ENCODE peak calls at places on chromosome 16, in seven cellular contexts. One of them, this sample, is unnamed.

GRCh38 chr16:50354629-50355456 is 13.9 kb downstream of the BRD7 start:
- DNase-seq in lower leg skin: no peak
- DNase-seq in fibroblast of lung: peak; percentile 53
- DNase-seq in AG10803: no peak
- DNase-seq in dorsolateral prefrontal cortex: no peak
- DNase-seq in esophagus squamous epithelium: no peak
- DNase-seq in lung: no peak
- DNase-seq in this sample: peak; percentile 50

GRCh38 chr16:1674751-1675664 is 3.1 kb upstream of the JPT2 start:
- DNase-seq in lower leg skin: no peak
- DNase-seq in fibroblast of lung: peak; percentile 31
- DNase-seq in AG10803: peak; percentile 45
- DNase-seq in dorsolateral prefrontal cortex: no peak
- DNase-seq in esophagus squamous epithelium: no peak
- DNase-seq in lung: no peak
- DNase-seq in this sample: no peak

GRCh38 chr16:87330646-87331045 is 13.5 kb upstream of the C16orf95 start:
- DNase-seq in lower leg skin: no peak
- DNase-seq in fibroblast of lung: no peak
- DNase-seq in AG10803: no peak
- DNase-seq in dorsolateral prefrontal cortex: no peak
- DNase-seq in esophagus squamous epithelium: no peak
- DNase-seq in lung: no peak
- DNase-seq in this sample: no peak

GRCh38 chr16:2675714-2676113 is 6.6 kb upstream of the KCTD5 start:
- DNase-seq in lower leg skin: no peak
- DNase-seq in fibroblast of lung: peak; percentile 31
- DNase-seq in AG10803: no peak
- DNase-seq in dorsolateral prefrontal cortex: no peak
- DNase-seq in esophagus squamous epithelium: no peak
- DNase-seq in lung: no peak
- DNase-seq in this sample: no peak

GRCh38 chr16:2709588-2709984 is 10.4 kb downstream of the PRSS27 start:
- DNase-seq in lower leg skin: no peak
- DNase-seq in fibroblast of lung: no peak
- DNase-seq in AG10803: no peak
- DNase-seq in dorsolateral prefrontal cortex: no peak
- DNase-seq in esophagus squamous epithelium: no peak
- DNase-seq in lung: no peak
- DNase-seq in this sample: no peak

GRCh38 chr16:19223235-19223847 is 55.3 kb downstream of the SYT17 start:
- DNase-seq in lower leg skin: no peak
- DNase-seq in fibroblast of lung: no peak
- DNase-seq in AG10803: no peak
- DNase-seq in dorsolateral prefrontal cortex: no peak
- DNase-seq in esophagus squamous epithelium: no peak
- DNase-seq in lung: no peak
- DNase-seq in this sample: no peak

GRCh38 chr16:71784093-71784492 is 24.5 kb downstream of the AP1G1 start:
- DNase-seq in lower leg skin: no peak
- DNase-seq in fibroblast of lung: no peak
- DNase-seq in AG10803: no peak
- DNase-seq in dorsolateral prefrontal cortex: no peak
- DNase-seq in esophagus squamous epithelium: no peak
- DNase-seq in lung: no peak
- DNase-seq in this sample: no peak

GRCh38 chr16:11470676-11471415 is 115.9 kb downstream of the LITAF start:
- DNase-seq in lower leg skin: no peak
- DNase-seq in fibroblast of lung: no peak
- DNase-seq in AG10803: peak; percentile 3
- DNase-seq in dorsolateral prefrontal cortex: no peak
- DNase-seq in esophagus squamous epithelium: no peak
- DNase-seq in lung: no peak
- DNase-seq in this sample: peak; percentile 12

GRCh38 chr16:27111486-27111885 is 44.8 kb downstream of the C16orf82 start:
- DNase-seq in lower leg skin: peak; percentile 74
- DNase-seq in fibroblast of lung: no peak
- DNase-seq in AG10803: no peak
- DNase-seq in dorsolateral prefrontal cortex: no peak
- DNase-seq in esophagus squamous epithelium: no peak
- DNase-seq in lung: no peak
- DNase-seq in this sample: no peak

GRCh38 chr16:11497329-11497805 is 89.4 kb downstream of the LITAF start:
- DNase-seq in lower leg skin: peak; percentile 95
- DNase-seq in fibroblast of lung: peak; percentile 53
- DNase-seq in AG10803: peak; percentile 76
- DNase-seq in dorsolateral prefrontal cortex: peak; percentile 93
- DNase-seq in esophagus squamous epithelium: no peak
- DNase-seq in lung: peak; percentile 83
- DNase-seq in this sample: peak; percentile 60

GRCh38 chr16:4860727-4861342 is 13.6 kb downstream of the UBN1 start:
- DNase-seq in lower leg skin: peak; percentile 70
- DNase-seq in fibroblast of lung: no peak
- DNase-seq in AG10803: no peak
- DNase-seq in dorsolateral prefrontal cortex: no peak
- DNase-seq in esophagus squamous epithelium: no peak
- DNase-seq in lung: no peak
- DNase-seq in this sample: no peak

GRCh38 chr16:55326261-55326802 is 2.3 kb downstream of the IRX6 start:
- DNase-seq in lower leg skin: no peak
- DNase-seq in fibroblast of lung: no peak
- DNase-seq in AG10803: no peak
- DNase-seq in dorsolateral prefrontal cortex: no peak
- DNase-seq in esophagus squamous epithelium: no peak
- DNase-seq in lung: no peak
- DNase-seq in this sample: no peak

GRCh38 chr16:55324491-55325447 is 766 bp downstream of the IRX6 start:
- DNase-seq in lower leg skin: peak; percentile 93
- DNase-seq in fibroblast of lung: no peak
- DNase-seq in AG10803: peak; percentile 4
- DNase-seq in dorsolateral prefrontal cortex: no peak
- DNase-seq in esophagus squamous epithelium: no peak
- DNase-seq in lung: no peak
- DNase-seq in this sample: no peak

GRCh38 chr16:55325458-55326109 is 1.6 kb downstream of the IRX6 start:
- DNase-seq in lower leg skin: no peak
- DNase-seq in fibroblast of lung: no peak
- DNase-seq in AG10803: no peak
- DNase-seq in dorsolateral prefrontal cortex: no peak
- DNase-seq in esophagus squamous epithelium: no peak
- DNase-seq in lung: no peak
- DNase-seq in this sample: no peak

GRCh38 chr16:55322327-55322726 is 1.7 kb upstream of the IRX6 start:
- DNase-seq in lower leg skin: no peak
- DNase-seq in fibroblast of lung: no peak
- DNase-seq in AG10803: no peak
- DNase-seq in dorsolateral prefrontal cortex: no peak
- DNase-seq in esophagus squamous epithelium: no peak
- DNase-seq in lung: no peak
- DNase-seq in this sample: no peak

GRCh38 chr16:55323637-55324490 is at the start of gene IRX6:
- DNase-seq in lower leg skin: peak; percentile 96
- DNase-seq in fibroblast of lung: no peak
- DNase-seq in AG10803: peak; percentile 35
- DNase-seq in dorsolateral prefrontal cortex: no peak
- DNase-seq in esophagus squamous epithelium: no peak
- DNase-seq in lung: peak; percentile 74
- DNase-seq in this sample: no peak
- TF ChIP-seq CTCF in lower leg skin: no peak
- TF ChIP-seq CTCF in fibroblast of lung: no peak
- TF ChIP-seq CTCF in AG10803: peak; percentile 36
- TF ChIP-seq CTCF in dorsolateral prefrontal cortex: no peak
- TF ChIP-seq CTCF in esophagus squamous epithelium: peak; percentile 32
- TF ChIP-seq CTCF in lung: no peak
- TF ChIP-seq CTCF in this sample: no peak

DNA sequence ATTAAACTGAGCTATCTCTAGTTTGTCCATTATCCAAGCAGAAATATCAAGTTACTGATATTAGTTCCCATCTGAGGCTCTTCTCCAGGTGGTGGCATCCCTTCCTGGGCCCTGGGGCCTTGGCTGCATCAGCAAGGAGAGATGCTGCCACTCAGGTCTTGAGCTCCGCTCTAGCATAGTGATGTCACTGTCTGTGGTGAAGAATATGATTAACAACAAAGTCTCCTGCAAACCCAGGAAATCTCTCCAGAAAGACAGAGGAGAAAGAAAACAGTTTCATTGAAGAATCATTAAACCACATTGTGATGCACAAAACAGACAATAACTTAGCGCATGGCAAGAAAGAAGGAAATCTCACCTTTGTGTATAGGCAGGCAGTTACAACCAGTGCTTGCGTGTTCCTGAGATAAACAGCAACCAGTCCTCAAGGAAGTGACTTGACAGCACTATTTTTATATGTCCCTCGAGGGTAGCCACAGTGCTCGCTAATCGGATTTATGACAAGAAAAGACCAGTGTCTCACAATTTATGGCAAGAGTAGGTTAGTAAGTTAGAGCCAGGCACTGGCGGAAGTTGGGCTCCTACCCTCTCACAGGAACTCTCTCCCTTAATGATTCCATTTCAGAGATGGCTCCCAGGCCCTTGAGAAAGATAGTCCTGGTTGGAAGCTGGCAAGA is 151.1 kb downstream of the AHSP start:
- DNase-seq in lower leg skin: no peak
- DNase-seq in fibroblast of lung: no peak
- DNase-seq in AG10803: no peak
- DNase-seq in dorsolateral prefrontal cortex: no peak
- DNase-seq in esophagus squamous epithelium: no peak
- DNase-seq in lung: no peak
- DNase-seq in this sample: no peak
- H3K4me3 ChIP-seq in lower leg skin: no peak overlapping the region
- H3K4me3 ChIP-seq in fibroblast of lung: no peak overlapping the region
- H3K4me3 ChIP-seq in AG10803: no peak overlapping the region
- H3K4me3 ChIP-seq in dorsolateral prefrontal cortex: no peak overlapping the region
- H3K4me3 ChIP-seq in esophagus squamous epithelium: no peak overlapping the region
- H3K4me3 ChIP-seq in lung: no peak overlapping the region
- H3K4me3 ChIP-seq in this sample: no peak overlapping the region

DNA sequence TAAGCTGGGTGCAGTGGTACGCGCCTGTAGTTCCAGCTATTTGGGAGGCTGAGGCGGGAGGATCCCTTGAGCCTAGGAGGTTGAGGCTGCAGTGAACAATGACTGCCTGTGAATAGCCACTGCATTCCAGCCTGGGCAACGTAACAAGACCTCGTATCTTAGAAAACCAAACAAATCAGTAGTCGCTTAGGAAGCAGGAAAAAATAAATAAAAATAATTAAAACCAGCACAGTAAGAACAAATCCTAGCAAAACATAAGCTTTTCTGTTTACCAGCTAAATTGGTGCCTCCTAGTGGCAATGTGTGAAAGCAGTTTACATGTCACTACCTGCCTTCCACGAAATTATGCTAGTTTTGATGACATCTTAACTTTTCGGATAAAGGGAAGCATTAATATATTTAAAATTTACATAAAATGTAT is 1.3 kb downstream of the ARMC5 start:
- DNase-seq in lower leg skin: no peak
- DNase-seq in fibroblast of lung: peak; percentile 73
- DNase-seq in AG10803: peak; percentile 88
- DNase-seq in dorsolateral prefrontal cortex: no peak
- DNase-seq in esophagus squamous epithelium: no peak
- DNase-seq in lung: no peak
- DNase-seq in this sample: peak; percentile 73
- TF ChIP-seq CTCF in lower leg skin: no peak
- TF ChIP-seq CTCF in fibroblast of lung: peak; percentile 53
- TF ChIP-seq CTCF in AG10803: peak; percentile 81
- TF ChIP-seq CTCF in dorsolateral prefrontal cortex: peak; percentile 60
- TF ChIP-seq CTCF in esophagus squamous epithelium: peak; percentile 65
- TF ChIP-seq CTCF in lung: peak; percentile 28
- TF ChIP-seq CTCF in this sample: peak; percentile 82

GRCh38 chr16:57535680-57536305 is 578 bp downstream of the CCDC102A start:
- DNase-seq in lower leg skin: peak; percentile 99
- DNase-seq in fibroblast of lung: peak; percentile 88
- DNase-seq in AG10803: peak; percentile 91
- DNase-seq in dorsolateral prefrontal cortex: peak; percentile 91
- DNase-seq in esophagus squamous epithelium: no peak
- DNase-seq in lung: peak; percentile 94
- DNase-seq in this sample: peak; percentile 90

GRCh38 chr16:57534337-57534880 is 2.0 kb downstream of the CCDC102A start:
- DNase-seq in lower leg skin: no peak
- DNase-seq in fibroblast of lung: no peak
- DNase-seq in AG10803: no peak
- DNase-seq in dorsolateral prefrontal cortex: peak; percentile 4
- DNase-seq in esophagus squamous epithelium: no peak
- DNase-seq in lung: no peak
- DNase-seq in this sample: no peak

GRCh38 chr16:57536306-57537193 is at the start of gene CCDC102A:
- DNase-seq in lower leg skin: peak; percentile 91
- DNase-seq in fibroblast of lung: peak; percentile 26
- DNase-seq in AG10803: peak; percentile 30
- DNase-seq in dorsolateral prefrontal cortex: peak; percentile 52
- DNase-seq in esophagus squamous epithelium: no peak
- DNase-seq in lung: no peak
- DNase-seq in this sample: no peak

GRCh38 chr16:57533618-57534336 is 2.6 kb downstream of the CCDC102A start:
- DNase-seq in lower leg skin: peak; percentile 88
- DNase-seq in fibroblast of lung: no peak
- DNase-seq in AG10803: no peak
- DNase-seq in dorsolateral prefrontal cortex: peak; percentile 38
- DNase-seq in esophagus squamous epithelium: no peak
- DNase-seq in lung: no peak
- DNase-seq in this sample: no peak

DNA sequence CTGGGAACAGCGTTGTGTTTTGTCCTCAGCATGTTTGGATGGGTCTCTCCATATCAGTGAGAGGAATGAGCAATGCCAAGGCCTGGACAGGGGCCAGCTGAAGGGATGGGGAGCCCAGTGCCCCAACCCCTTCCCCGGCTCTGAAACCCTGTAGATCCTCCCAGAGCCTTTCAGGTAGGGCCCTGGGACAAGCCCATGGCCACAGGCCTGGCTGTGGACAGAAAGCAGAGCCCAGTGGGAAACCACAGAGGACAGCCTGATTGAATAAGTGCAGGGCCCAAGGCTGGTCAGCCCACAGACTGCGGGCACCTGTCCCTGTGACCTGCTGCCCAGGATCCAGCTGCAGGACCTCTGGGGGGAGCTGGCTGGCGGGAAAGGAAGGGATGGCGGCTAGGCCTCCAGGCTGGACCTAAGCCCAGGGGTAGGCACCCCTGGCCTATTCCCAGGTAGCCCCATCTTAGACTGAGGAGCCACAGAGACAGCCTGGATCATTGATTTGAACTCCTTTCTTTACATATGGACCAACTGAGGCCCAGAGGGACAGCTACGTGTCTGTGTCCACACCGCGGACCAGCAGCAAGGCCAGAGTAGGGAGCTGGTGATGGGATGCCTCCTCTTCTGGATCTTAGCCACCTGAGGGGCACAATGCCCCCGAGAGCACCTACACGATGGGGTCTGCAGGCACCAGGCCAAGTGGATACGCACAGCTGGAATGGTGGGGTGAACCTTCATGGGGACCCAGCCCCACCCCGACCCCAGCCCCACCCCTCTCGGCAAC is 1.3 kb downstream of the CCDC102A start:
- DNase-seq in lower leg skin: peak; percentile 88
- DNase-seq in fibroblast of lung: no peak
- DNase-seq in AG10803: no peak
- DNase-seq in dorsolateral prefrontal cortex: peak; percentile 40
- DNase-seq in esophagus squamous epithelium: no peak
- DNase-seq in lung: no peak
- DNase-seq in this sample: no peak
- H3K4me3 ChIP-seq in lower leg skin: no peak overlapping the region
- H3K4me3 ChIP-seq in fibroblast of lung: peak overlapping the region; percentile 91
- H3K4me3 ChIP-seq in AG10803: peak overlapping the region; percentile 96
- H3K4me3 ChIP-seq in dorsolateral prefrontal cortex: peak overlapping the region; percentile 78
- H3K4me3 ChIP-seq in esophagus squamous epithelium: peak overlapping the region; percentile 99
- H3K4me3 ChIP-seq in lung: no peak overlapping the region
- H3K4me3 ChIP-seq in this sample: peak overlapping the region; percentile 88

This sample was measured in fibroblast of the aortic adventitia.